ENCODE peak calls at places on chromosome 7, in seven cellular contexts. One of them, this sample, is unnamed.

GRCh38 chr7:55420535-55420934 is 55.4 kb downstream of the LANCL2 start:
- DNase-seq in ovary: no peak
- DNase-seq in BJ: no peak
- DNase-seq in CD4-positive, CD25-positive, alpha-beta regulatory T cell: no peak
- DNase-seq in CD8-positive, alpha-beta T cell: no peak
- DNase-seq in astrocyte: peak; percentile 63
- DNase-seq in left ventricle myocardium inferior: no peak
- DNase-seq in this sample: peak; percentile 33

GRCh38 chr7:2508327-2509231 is 11.0 kb upstream of the LFNG start:
- DNase-seq in BJ: peak; percentile 52
- DNase-seq in CD8-positive, alpha-beta T cell: peak; percentile 79
- DNase-seq in ovary: no peak
- DNase-seq in astrocyte: no peak
- DNase-seq in CD4-positive, CD25-positive, alpha-beta regulatory T cell: peak; percentile 73
- DNase-seq in left ventricle myocardium inferior: peak; percentile 79
- DNase-seq in this sample: peak; percentile 40

GRCh38 chr7:104934665-104935064 is 79.3 kb upstream of the KMT2E start:
- DNase-seq in left ventricle myocardium inferior: no peak
- DNase-seq in BJ: no peak
- DNase-seq in CD8-positive, alpha-beta T cell: no peak
- DNase-seq in ovary: no peak
- DNase-seq in astrocyte: no peak
- DNase-seq in CD4-positive, CD25-positive, alpha-beta regulatory T cell: no peak
- DNase-seq in this sample: no peak

GRCh38 chr7:99314504-99314903 is 11.2 kb upstream of the ARPC1A start:
- DNase-seq in astrocyte: no peak
- DNase-seq in CD8-positive, alpha-beta T cell: no peak
- DNase-seq in BJ: no peak
- DNase-seq in ovary: no peak
- DNase-seq in CD4-positive, CD25-positive, alpha-beta regulatory T cell: no peak
- DNase-seq in left ventricle myocardium inferior: no peak
- DNase-seq in this sample: no peak

GRCh38 chr7:28774529-28775057 is 183.5 kb downstream of the TRIL start:
- DNase-seq in left ventricle myocardium inferior: no peak
- DNase-seq in CD4-positive, CD25-positive, alpha-beta regulatory T cell: no peak
- DNase-seq in CD8-positive, alpha-beta T cell: no peak
- DNase-seq in ovary: no peak
- DNase-seq in astrocyte: no peak
- DNase-seq in BJ: no peak
- DNase-seq in this sample: no peak

GRCh38 chr7:69448071-69448470 is 150.2 kb upstream of the AUTS2 start:
- DNase-seq in CD4-positive, CD25-positive, alpha-beta regulatory T cell: no peak
- DNase-seq in ovary: no peak
- DNase-seq in BJ: no peak
- DNase-seq in astrocyte: peak; percentile 41
- DNase-seq in CD8-positive, alpha-beta T cell: no peak
- DNase-seq in left ventricle myocardium inferior: no peak
- DNase-seq in this sample: no peak

GRCh38 chr7:102063736-102064135 is 222.9 kb upstream of the SH2B2 start:
- DNase-seq in CD8-positive, alpha-beta T cell: no peak
- DNase-seq in left ventricle myocardium inferior: no peak
- DNase-seq in astrocyte: peak; percentile 87
- DNase-seq in BJ: peak; percentile 50
- DNase-seq in CD4-positive, CD25-positive, alpha-beta regulatory T cell: no peak
- DNase-seq in ovary: no peak
- DNase-seq in this sample: peak; percentile 64

GRCh38 chr7:43136064-43136463 is 23.6 kb downstream of the HECW1 start:
- DNase-seq in CD8-positive, alpha-beta T cell: no peak
- DNase-seq in astrocyte: no peak
- DNase-seq in CD4-positive, CD25-positive, alpha-beta regulatory T cell: no peak
- DNase-seq in ovary: no peak
- DNase-seq in BJ: no peak
- DNase-seq in left ventricle myocardium inferior: no peak
- DNase-seq in this sample: no peak

GRCh38 chr7:159065151-159065550 is 79.5 kb downstream of the VIPR2 start:
- DNase-seq in ovary: no peak
- DNase-seq in astrocyte: no peak
- DNase-seq in left ventricle myocardium inferior: peak; percentile 79
- DNase-seq in BJ: no peak
- DNase-seq in CD4-positive, CD25-positive, alpha-beta regulatory T cell: no peak
- DNase-seq in CD8-positive, alpha-beta T cell: no peak
- DNase-seq in this sample: no peak

GRCh38 chr7:157336383-157337315 is at the start of gene DNAJB6:
- DNase-seq in ovary: peak; percentile 97
- DNase-seq in BJ: peak; percentile 58
- DNase-seq in CD4-positive, CD25-positive, alpha-beta regulatory T cell: peak; percentile 93
- DNase-seq in left ventricle myocardium inferior: peak; percentile 94
- DNase-seq in CD8-positive, alpha-beta T cell: peak; percentile 97
- DNase-seq in astrocyte: peak; percentile 72
- DNase-seq in this sample: peak; percentile 94

GRCh38 chr7:42566981-42567510 is 330.0 kb upstream of the GLI3 start:
- DNase-seq in astrocyte: no peak
- DNase-seq in ovary: no peak
- DNase-seq in CD4-positive, CD25-positive, alpha-beta regulatory T cell: no peak
- DNase-seq in BJ: no peak
- DNase-seq in left ventricle myocardium inferior: no peak
- DNase-seq in CD8-positive, alpha-beta T cell: no peak
- DNase-seq in this sample: no peak

GRCh38 chr7:70044064-70044463 is 445.8 kb downstream of the AUTS2 start:
- DNase-seq in ovary: no peak
- DNase-seq in BJ: no peak
- DNase-seq in CD8-positive, alpha-beta T cell: no peak
- DNase-seq in left ventricle myocardium inferior: no peak
- DNase-seq in astrocyte: no peak
- DNase-seq in CD4-positive, CD25-positive, alpha-beta regulatory T cell: no peak
- DNase-seq in this sample: no peak

GRCh38 chr7:22884911-22885823 is 62.5 kb upstream of the TOMM7 start:
- DNase-seq in ovary: no peak
- DNase-seq in astrocyte: no peak
- DNase-seq in left ventricle myocardium inferior: no peak
- DNase-seq in CD4-positive, CD25-positive, alpha-beta regulatory T cell: no peak
- DNase-seq in CD8-positive, alpha-beta T cell: no peak
- DNase-seq in BJ: no peak
- DNase-seq in this sample: peak; percentile 27

GRCh38 chr7:42913591-42913990 is 1.7 kb upstream of the C7orf25 start:
- DNase-seq in BJ: no peak
- DNase-seq in CD4-positive, CD25-positive, alpha-beta regulatory T cell: no peak
- DNase-seq in left ventricle myocardium inferior: no peak
- DNase-seq in ovary: no peak
- DNase-seq in CD8-positive, alpha-beta T cell: no peak
- DNase-seq in astrocyte: peak; percentile 90
- DNase-seq in this sample: peak; percentile 94

GRCh38 chr7:24401628-24402593 is 117.9 kb downstream of the NPY start:
- DNase-seq in left ventricle myocardium inferior: no peak
- DNase-seq in CD4-positive, CD25-positive, alpha-beta regulatory T cell: no peak
- DNase-seq in astrocyte: peak; percentile 12
- DNase-seq in CD8-positive, alpha-beta T cell: no peak
- DNase-seq in BJ: no peak
- DNase-seq in ovary: no peak
- DNase-seq in this sample: peak; percentile 46
- H3K4me3 ChIP-seq in left ventricle myocardium inferior: no peak overlapping the region
- H3K4me3 ChIP-seq in CD4-positive, CD25-positive, alpha-beta regulatory T cell: peak overlapping the region; percentile 1
- H3K4me3 ChIP-seq in astrocyte: no peak overlapping the region
- H3K4me3 ChIP-seq in CD8-positive, alpha-beta T cell: no peak overlapping the region
- H3K4me3 ChIP-seq in BJ: peak overlapping the region; percentile 23
- H3K4me3 ChIP-seq in ovary: no peak overlapping the region
- H3K4me3 ChIP-seq in this sample: no peak overlapping the region

DNA sequence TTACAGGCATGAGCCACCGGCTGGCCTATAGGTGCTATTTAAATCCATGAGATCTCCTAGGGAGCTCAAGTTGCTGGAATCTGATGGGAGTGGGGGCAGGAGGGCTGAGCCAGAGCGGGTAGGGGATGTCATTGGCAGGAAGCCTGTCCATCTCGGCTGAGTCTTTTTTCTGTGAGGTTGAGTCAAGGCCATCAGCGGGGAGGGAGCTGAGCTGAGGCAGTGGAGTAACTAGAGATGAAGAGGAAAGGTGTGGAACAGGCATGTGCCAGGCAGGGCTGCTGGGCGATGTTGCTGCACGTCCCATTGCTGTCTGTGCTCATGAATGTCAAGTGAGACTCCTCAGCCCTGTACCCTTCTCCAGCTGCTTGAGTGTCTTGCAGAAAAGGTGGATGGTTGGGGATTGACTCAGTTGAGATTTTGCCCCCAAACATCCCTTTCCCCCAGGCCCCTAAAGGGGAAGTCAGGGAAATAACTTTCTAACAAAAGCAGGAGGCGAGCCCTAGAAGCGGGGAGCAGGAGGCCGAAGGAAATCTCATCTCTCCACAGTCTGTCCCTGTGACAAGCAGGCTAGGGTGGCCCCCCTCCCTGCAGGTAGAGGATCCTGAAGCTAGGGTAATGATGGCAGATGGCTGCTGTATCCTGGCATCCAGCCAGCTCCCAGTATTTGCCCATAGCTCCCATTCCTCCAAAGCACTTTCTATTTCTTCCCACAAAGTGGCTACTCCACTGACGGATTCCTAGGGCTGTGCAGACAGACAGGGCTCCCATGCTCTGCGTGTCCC is 5.4 kb downstream of the ATP6V1F start:
- DNase-seq in CD8-positive, alpha-beta T cell: no peak
- DNase-seq in CD4-positive, CD25-positive, alpha-beta regulatory T cell: no peak
- DNase-seq in ovary: no peak
- DNase-seq in left ventricle myocardium inferior: no peak
- DNase-seq in astrocyte: peak; percentile 22
- DNase-seq in BJ: no peak
- DNase-seq in this sample: no peak
- H3K4me3 ChIP-seq in CD8-positive, alpha-beta T cell: no peak overlapping the region
- H3K4me3 ChIP-seq in CD4-positive, CD25-positive, alpha-beta regulatory T cell: no peak overlapping the region
- H3K4me3 ChIP-seq in ovary: no peak overlapping the region
- H3K4me3 ChIP-seq in left ventricle myocardium inferior: no peak overlapping the region
- H3K4me3 ChIP-seq in astrocyte: no peak overlapping the region
- H3K4me3 ChIP-seq in BJ: no peak overlapping the region
- H3K4me3 ChIP-seq in this sample: no peak overlapping the region

DNA sequence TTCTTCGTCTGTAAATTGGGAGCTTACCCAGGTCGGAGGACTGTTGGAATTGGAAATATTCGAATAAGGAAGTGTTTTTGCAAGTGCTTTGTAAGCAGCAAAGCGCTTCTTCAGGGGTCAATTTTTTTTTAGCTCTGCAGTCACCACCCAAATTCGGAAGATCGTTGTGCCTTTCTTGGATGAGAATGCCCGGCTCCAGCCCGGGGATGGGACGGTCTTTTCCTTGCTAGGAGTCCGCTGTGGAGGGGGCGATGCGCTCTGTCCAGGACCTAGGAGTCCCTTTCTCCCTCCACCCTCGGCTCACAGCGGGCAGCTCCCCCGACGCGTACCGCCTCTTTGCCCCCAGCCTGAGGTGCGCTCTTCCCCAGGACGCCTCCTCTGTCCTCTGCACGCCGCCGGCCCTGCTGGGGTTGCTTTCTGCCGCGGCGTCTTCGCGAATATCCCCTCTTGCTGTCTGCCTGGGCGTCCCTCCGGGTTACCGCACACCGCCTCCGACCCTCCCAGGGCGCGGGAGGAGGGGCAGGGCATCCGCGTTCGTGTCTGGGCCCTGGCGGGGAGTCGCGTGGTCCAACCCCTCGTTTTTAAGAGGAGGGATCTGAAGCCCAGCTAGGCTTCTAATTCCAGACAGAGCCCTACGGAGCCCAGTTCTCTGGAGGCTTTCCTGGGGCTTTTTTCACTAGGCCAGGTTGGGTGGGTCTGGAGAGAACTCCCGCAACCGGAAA is 167.1 kb downstream of the UBE2H start:
- DNase-seq in left ventricle myocardium inferior: no peak
- DNase-seq in ovary: no peak
- DNase-seq in CD4-positive, CD25-positive, alpha-beta regulatory T cell: no peak
- DNase-seq in astrocyte: no peak
- DNase-seq in CD8-positive, alpha-beta T cell: no peak
- DNase-seq in BJ: no peak
- DNase-seq in this sample: no peak
- H3K4me3 ChIP-seq in left ventricle myocardium inferior: peak overlapping the region; percentile 36
- H3K4me3 ChIP-seq in ovary: no peak overlapping the region
- H3K4me3 ChIP-seq in CD4-positive, CD25-positive, alpha-beta regulatory T cell: peak overlapping the region; percentile 32
- H3K4me3 ChIP-seq in astrocyte: no peak overlapping the region
- H3K4me3 ChIP-seq in CD8-positive, alpha-beta T cell: peak overlapping the region; percentile 30
- H3K4me3 ChIP-seq in BJ: no peak overlapping the region
- H3K4me3 ChIP-seq in this sample: no peak overlapping the region

GRCh38 chr7:33334349-33334748 is 205.0 kb downstream of the BBS9 start:
- DNase-seq in CD4-positive, CD25-positive, alpha-beta regulatory T cell: no peak
- DNase-seq in CD8-positive, alpha-beta T cell: no peak
- DNase-seq in ovary: no peak
- DNase-seq in BJ: no peak
- DNase-seq in astrocyte: peak; percentile 2
- DNase-seq in left ventricle myocardium inferior: no peak
- DNase-seq in this sample: peak; percentile 38
- H3K4me3 ChIP-seq in CD4-positive, CD25-positive, alpha-beta regulatory T cell: no peak overlapping the region
- H3K4me3 ChIP-seq in CD8-positive, alpha-beta T cell: no peak overlapping the region
- H3K4me3 ChIP-seq in ovary: no peak overlapping the region
- H3K4me3 ChIP-seq in BJ: no peak overlapping the region
- H3K4me3 ChIP-seq in astrocyte: no peak overlapping the region
- H3K4me3 ChIP-seq in left ventricle myocardium inferior: no peak overlapping the region
- H3K4me3 ChIP-seq in this sample: no peak overlapping the region

GRCh38 chr7:92422926-92423325 is 24.4 kb upstream of the GATAD1 start:
- DNase-seq in CD4-positive, CD25-positive, alpha-beta regulatory T cell: no peak
- DNase-seq in astrocyte: no peak
- DNase-seq in CD8-positive, alpha-beta T cell: no peak
- DNase-seq in left ventricle myocardium inferior: no peak
- DNase-seq in ovary: no peak
- DNase-seq in BJ: no peak
- DNase-seq in this sample: no peak

GRCh38 chr7:92421676-92422435 is 25.4 kb upstream of the GATAD1 start:
- DNase-seq in BJ: no peak
- DNase-seq in CD4-positive, CD25-positive, alpha-beta regulatory T cell: no peak
- DNase-seq in astrocyte: no peak
- DNase-seq in ovary: peak; percentile 20
- DNase-seq in left ventricle myocardium inferior: no peak
- DNase-seq in CD8-positive, alpha-beta T cell: no peak
- DNase-seq in this sample: peak; percentile 7

GRCh38 chr7:92423646-92424045 is 23.6 kb upstream of the GATAD1 start:
- DNase-seq in BJ: no peak
- DNase-seq in astrocyte: no peak
- DNase-seq in CD8-positive, alpha-beta T cell: no peak
- DNase-seq in ovary: no peak
- DNase-seq in left ventricle myocardium inferior: no peak
- DNase-seq in CD4-positive, CD25-positive, alpha-beta regulatory T cell: no peak
- DNase-seq in this sample: no peak

GRCh38 chr7:92427193-92427592 is 20.1 kb upstream of the GATAD1 start:
- DNase-seq in left ventricle myocardium inferior: no peak
- DNase-seq in ovary: no peak
- DNase-seq in BJ: no peak
- DNase-seq in CD8-positive, alpha-beta T cell: no peak
- DNase-seq in astrocyte: no peak
- DNase-seq in CD4-positive, CD25-positive, alpha-beta regulatory T cell: no peak
- DNase-seq in this sample: no peak

GRCh38 chr7:92425311-92425947 is 21.9 kb upstream of the GATAD1 start:
- DNase-seq in CD4-positive, CD25-positive, alpha-beta regulatory T cell: no peak
- DNase-seq in left ventricle myocardium inferior: no peak
- DNase-seq in BJ: no peak
- DNase-seq in ovary: peak; percentile 15
- DNase-seq in CD8-positive, alpha-beta T cell: peak; percentile 10
- DNase-seq in astrocyte: no peak
- DNase-seq in this sample: no peak
- H3K4me3 ChIP-seq in CD4-positive, CD25-positive, alpha-beta regulatory T cell: no peak overlapping the region
- H3K4me3 ChIP-seq in left ventricle myocardium inferior: no peak overlapping the region
- H3K4me3 ChIP-seq in BJ: no peak overlapping the region
- H3K4me3 ChIP-seq in ovary: no peak overlapping the region
- H3K4me3 ChIP-seq in CD8-positive, alpha-beta T cell: no peak overlapping the region
- H3K4me3 ChIP-seq in astrocyte: no peak overlapping the region
- H3K4me3 ChIP-seq in this sample: no peak overlapping the region

GRCh38 chr7:87474046-87474445 is 1.4 kb downstream of the ABCB4 start:
- DNase-seq in left ventricle myocardium inferior: no peak
- DNase-seq in BJ: peak; percentile 9
- DNase-seq in CD8-positive, alpha-beta T cell: no peak
- DNase-seq in ovary: no peak
- DNase-seq in CD4-positive, CD25-positive, alpha-beta regulatory T cell: no peak
- DNase-seq in astrocyte: no peak
- DNase-seq in this sample: no peak
- H3K4me3 ChIP-seq in left ventricle myocardium inferior: peak overlapping the region; percentile 75
- H3K4me3 ChIP-seq in BJ: no peak overlapping the region
- H3K4me3 ChIP-seq in CD8-positive, alpha-beta T cell: no peak overlapping the region
- H3K4me3 ChIP-seq in ovary: no peak overlapping the region
- H3K4me3 ChIP-seq in CD4-positive, CD25-positive, alpha-beta regulatory T cell: no peak overlapping the region
- H3K4me3 ChIP-seq in astrocyte: no peak overlapping the region
- H3K4me3 ChIP-seq in this sample: no peak overlapping the region